ENCODE peak calls at places on chromosomes 11 and 22, in six cellular contexts. V is cardiac fibroblast, B is hepatocyte, A is MM.1S, I is AG04450, L is fibroblast of lung. F is an unnamed sample.
A peak's percentile ranks its signal among the peaks of the same experiment; 100 is the strongest.

GRCh38 chr11:111409915-111410314 is 30.8 kb upstream of the POU2AF1 start:
- DNase-seq in V (no peak), B (no peak), A (peak; percentile 38), I (no peak), L (no peak), F (peak; percentile 76)

GRCh38 chr22:50102946-50103345 is 13.1 kb downstream of the MOV10L1 start:
- DNase-seq in V (no peak), B (no peak), A (no peak), I (no peak), L (no peak), F (no peak)

GRCh38 chr11:66851698-66852465 is 5.0 kb upstream of the LRFN4 start:
- DNase-seq in V (no peak), B (no peak), A (peak; percentile 45), I (no peak), L (no peak), F (peak; percentile 29)

GRCh38 chr11:72710278-72710677 is 36.1 kb upstream of the PDE2A start:
- DNase-seq in V (no peak), B (no peak), A (no peak), I (no peak), L (no peak), F (no peak)

GRCh38 chr22:37156686-37157435 is 7.1 kb upstream of the IL2RB start:
- DNase-seq in V (no peak), B (no peak), A (no peak), I (no peak), L (no peak), F (no peak)

GRCh38 chr22:32699686-32700085 is 101.8 kb upstream of the TIMP3 start:
- DNase-seq in V (no peak), B (no peak), A (no peak), I (no peak), L (no peak), F (no peak)

GRCh38 chr11:61756452-61757212 is 4.2 kb downstream of the MYRF start:
- DNase-seq in V (peak; percentile 46), B (peak; percentile 88), A (no peak), I (no peak), L (peak; percentile 46), F (no peak)

GRCh38 chr11:124743050-124743449 is 3.3 kb downstream of the NRGN start:
- DNase-seq in V (no peak), B (no peak), A (no peak), I (no peak), L (no peak), F (no peak)

GRCh38 chr11:119696378-119697157 is 32.4 kb downstream of the NECTIN1 start:
- DNase-seq in V (no peak), B (peak; percentile 59), A (no peak), I (no peak), L (no peak), F (no peak)

GRCh38 chr11:73971175-73971719 is 11.4 kb downstream of the UCP2 start:
- DNase-seq in V (no peak), B (no peak), A (no peak), I (no peak), L (no peak), F (no peak)

GRCh38 chr11:106468091-106468490 is 390.6 kb downstream of the AASDHPPT start:
- DNase-seq in V (peak; percentile 84), B (peak; percentile 43), A (no peak), I (no peak), L (peak; percentile 90), F (no peak)

GRCh38 chr11:12472401-12473065 is 95.2 kb downstream of the PARVA start:
- DNase-seq in V (peak; percentile 15), B (no peak), A (no peak), I (no peak), L (peak; percentile 40), F (no peak)

GRCh38 chr11:128205796-128206195 is 381.6 kb downstream of the ETS1 start:
- DNase-seq in V (no peak), B (no peak), A (no peak), I (no peak), L (no peak), F (no peak)

GRCh38 chr11:133072858-133073582 is 459.3 kb downstream of the OPCML start:
- DNase-seq in V (no peak), B (no peak), A (no peak), I (no peak), L (no peak), F (no peak)

GRCh38 chr22:45552017-45552411 is 49.3 kb downstream of the FBLN1 start:
- DNase-seq in V (no peak), B (no peak), A (no peak), I (no peak), L (no peak), F (no peak)

GRCh38 chr11:111417011-111417765 is 38.1 kb upstream of the POU2AF1 start:
- DNase-seq in V (no peak), B (no peak), A (peak; percentile 84), I (peak; percentile 18), L (no peak), F (peak; percentile 91)

GRCh38 chr11:69301491-69302401 is 7.8 kb downstream of the MYEOV start:
- DNase-seq in V (no peak), B (peak; percentile 47), A (no peak), I (peak; percentile 42), L (peak; percentile 91), F (no peak)

GRCh38 chr11:106011481-106011880 is 10.6 kb downstream of the MSANTD4 start:
- DNase-seq in V (peak; percentile 26), B (no peak), A (no peak), I (no peak), L (peak; percentile 27), F (no peak)

GRCh38 chr11:57073121-57073520 is 84.4 kb downstream of the OR5AK2 start:
- DNase-seq in V (peak; percentile 13), B (no peak), A (no peak), I (no peak), L (peak; percentile 78), F (no peak)

GRCh38 chr11:32297629-32298028 is 137.7 kb downstream of the WT1 start:
- DNase-seq in V (peak; percentile 72), B (peak; percentile 62), A (peak; percentile 49), I (no peak), L (peak; percentile 23), F (no peak)

GRCh38 chr11:130918081-130918480 is 1.8 kb upstream of the SNX19 start:
- DNase-seq in V (no peak), B (no peak), A (no peak), I (no peak), L (no peak), F (no peak)

GRCh38 chr11:45894555-45895247 is 9.2 kb downstream of the MAPK8IP1 start:
- DNase-seq in V (no peak), B (no peak), A (no peak), I (no peak), L (no peak), F (no peak)

GRCh38 chr22:49553076-49553475 is 274.6 kb downstream of the BRD1 start:
- DNase-seq in V (no peak), B (no peak), A (no peak), I (no peak), L (no peak), F (no peak)

GRCh38 chr22:23399367-23400285 is 180.5 kb downstream of the IGLL1 start:
- DNase-seq in V (no peak), B (no peak), A (no peak), I (no peak), L (no peak), F (no peak)

GRCh38 chr22:42214625-42215415 is 55.6 kb downstream of the TCF20 start:
- DNase-seq in V (no peak), B (no peak), A (no peak), I (no peak), L (no peak), F (no peak)

DNA sequence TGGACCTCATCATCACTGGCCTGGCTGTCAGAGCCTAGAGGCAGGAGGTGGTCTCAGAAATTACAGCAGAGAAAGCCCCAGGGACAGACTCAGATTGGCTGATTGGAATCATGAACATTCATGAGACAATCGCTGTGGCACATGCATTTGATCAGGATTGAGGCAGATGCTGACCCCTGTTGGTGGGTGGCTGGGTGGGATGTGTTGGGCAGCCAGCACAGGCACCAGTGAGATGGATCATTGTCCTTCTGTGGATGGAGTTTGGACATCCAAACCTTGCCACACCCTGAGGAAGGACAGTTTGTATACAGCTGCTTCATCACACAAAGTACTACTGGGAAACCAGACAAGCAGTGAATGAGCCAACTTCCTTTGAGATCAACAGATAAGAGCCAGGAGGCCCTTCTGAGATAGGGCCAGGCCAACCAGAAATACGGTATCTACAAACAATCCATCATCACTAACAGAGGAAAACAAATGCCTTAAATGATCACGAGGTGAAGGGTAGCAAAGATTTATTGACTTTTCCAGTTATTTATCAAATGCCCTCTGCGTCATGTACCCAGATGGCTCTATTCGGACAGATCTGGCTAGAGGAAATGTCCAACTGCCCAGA is 17.3 kb downstream of the COMMD9 start:
- DNase-seq in V (no peak), B (no peak), A (no peak), I (no peak), L (no peak), F (no peak)
- TF ChIP-seq CTCF in V (no peak), B (no peak), A (no peak), I (no peak), L (no peak), F (no peak)

GRCh38 chr11:19093976-19094375 is 23.0 kb upstream of the ZDHHC13 start:
- DNase-seq in V (peak; percentile 20), B (no peak), A (no peak), I (no peak), L (peak; percentile 78), F (no peak)
- H3K4me3 ChIP-seq in V (no peak overlapping the region), B (no peak overlapping the region), A (no peak overlapping the region), I (no peak overlapping the region), L (no peak overlapping the region), F (no peak overlapping the region)

GRCh38 chr11:1140642-1141490 is 16.9 kb upstream of the MUC5AC start:
- DNase-seq in V (no peak), B (no peak), A (no peak), I (no peak), L (no peak), F (no peak)
- TF ChIP-seq CTCF in V (no peak), B (no peak), A (no peak), I (no peak), L (no peak), F (no peak)

DNA sequence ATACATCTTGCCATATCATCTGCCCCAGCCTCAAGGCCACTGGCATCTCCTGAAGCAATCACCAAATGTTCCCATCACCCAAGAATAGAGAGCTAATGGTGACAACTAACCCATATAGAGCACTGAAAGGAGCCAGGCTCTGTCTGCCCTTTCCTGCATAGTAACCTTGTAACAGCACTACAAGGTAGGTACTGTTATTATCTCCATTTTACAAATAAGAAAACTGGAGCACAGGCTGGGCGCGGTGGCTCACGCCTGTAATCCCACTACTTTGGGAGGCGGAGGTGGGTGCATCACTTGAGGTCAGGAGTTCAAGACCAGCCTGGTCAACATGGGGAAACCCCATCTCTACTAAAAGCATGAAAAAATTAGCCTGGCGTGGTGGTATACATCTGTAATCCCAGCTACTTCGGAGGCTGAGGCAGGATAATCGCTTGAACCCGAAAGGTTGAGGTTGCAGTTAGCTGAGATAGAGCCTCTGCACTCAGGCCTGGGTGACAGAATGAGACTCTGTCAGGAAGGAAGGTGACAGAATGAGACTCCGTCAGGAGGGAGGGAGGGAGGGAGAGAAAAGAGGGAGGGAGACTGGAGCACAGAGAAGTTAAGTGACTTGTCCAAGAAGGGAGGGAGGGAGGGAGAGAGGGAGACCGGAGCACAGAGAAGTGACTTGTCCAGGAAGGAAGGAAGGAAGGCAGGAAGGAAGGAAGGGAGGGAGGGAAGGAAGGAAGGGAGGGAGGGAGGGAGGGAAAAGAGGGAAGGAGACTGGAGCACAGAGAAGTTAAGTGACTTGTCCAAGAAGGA is 2.2 kb downstream of the SLC35F2 start:
- DNase-seq in V (no peak), B (no peak), A (no peak), I (no peak), L (no peak), F (no peak)
- H3K4me3 ChIP-seq in V (no peak overlapping the region), B (no peak overlapping the region), A (no peak overlapping the region), I (no peak overlapping the region), L (no peak overlapping the region), F (peak overlapping the region; percentile 69)